ENCODE peak calls at places on chromosome 4, in four cellular contexts. U, C, B and V are unnamed samples.

GRCh38 chr4:165331316-165331715 is 3.8 kb downstream of the MSMO1 start:
- DNase-seq in U (no peak), C (no peak), B (no peak), V (no peak)

GRCh38 chr4:5041609-5042234 is 9.6 kb upstream of the STK32B start:
- DNase-seq in U (no peak), C (no peak), B (no peak), V (no peak)

GRCh38 chr4:130808492-130808891 is 1712.5 kb downstream of the C4orf33 start:
- DNase-seq in U (no peak), C (no peak), B (no peak), V (no peak)

GRCh38 chr4:87093443-87094123 is 126.8 kb downstream of the KLHL8 start:
- DNase-seq in U (no peak), C (peak), B (peak), V (no peak)

GRCh38 chr4:186904104-186904503 is 180.4 kb upstream of the FAT1 start:
- DNase-seq in U (no peak), C (no peak), B (no peak), V (peak)

GRCh38 chr4:6498511-6499240 is 26.3 kb upstream of the PPP2R2C start:
- DNase-seq in U (no peak), C (no peak), B (no peak), V (no peak)

GRCh38 chr4:121706595-121707021 is 9.8 kb upstream of the ANXA5 start:
- DNase-seq in U (no peak), C (no peak), B (no peak), V (no peak)

GRCh38 chr4:188942606-188943005 is 803.4 kb downstream of the TRIML1 start:
- DNase-seq in U (no peak), C (no peak), B (no peak), V (no peak)

GRCh38 chr4:118410143-118410542 is 57.3 kb upstream of the PRSS12 start:
- DNase-seq in U (no peak), C (no peak), B (no peak), V (no peak)

GRCh38 chr4:147596976-147597375 is 20.2 kb upstream of the TMEM184C start:
- DNase-seq in U (no peak), C (no peak), B (no peak), V (peak)

GRCh38 chr4:34200535-34200934 is 2043.8 kb downstream of the ARAP2 start:
- DNase-seq in U (no peak), C (no peak), B (no peak), V (no peak)

GRCh38 chr4:140851032-140851636 is 94.9 kb upstream of the TBC1D9 start:
- DNase-seq in U (no peak), C (peak), B (peak), V (no peak)

GRCh38 chr4:161486454-161486853 is 677.3 kb downstream of the FSTL5 start:
- DNase-seq in U (no peak), C (no peak), B (no peak), V (no peak)

GRCh38 chr4:48963042-48963679 is 22.9 kb upstream of the CWH43 start:
- DNase-seq in U (no peak), C (no peak), B (peak), V (no peak)

GRCh38 chr4:37758226-37758625 is 68.3 kb upstream of the PGM2 start:
- DNase-seq in U (no peak), C (no peak), B (no peak), V (no peak)

GRCh38 chr4:125551967-125552366 is 237.2 kb downstream of the FAT4 start:
- DNase-seq in U (no peak), C (no peak), B (no peak), V (no peak)

GRCh38 chr4:173684223-173684622 is 154.2 kb upstream of the HAND2 start:
- DNase-seq in U (no peak), C (no peak), B (no peak), V (no peak)

GRCh38 chr4:10722957-10723356 is 38.4 kb upstream of the CLNK start:
- DNase-seq in U (no peak), C (no peak), B (no peak), V (no peak)

GRCh38 chr4:177118596-177118995 is 191.1 kb upstream of the NEIL3 start:
- DNase-seq in U (no peak), C (no peak), B (no peak), V (no peak)

GRCh38 chr4:7813674-7814073 is 126.0 kb downstream of the AFAP1 start:
- DNase-seq in U (no peak), C (no peak), B (no peak), V (no peak)

GRCh38 chr4:74855879-74856278 is 61.6 kb upstream of the BTC start:
- DNase-seq in U (no peak), C (no peak), B (no peak), V (no peak)

GRCh38 chr4:102781570-102781969 is 20.8 kb upstream of the MANBA start:
- DNase-seq in U (no peak), C (no peak), B (no peak), V (no peak)

GRCh38 chr4:23039813-23040212 is 347.1 kb downstream of the GBA3 start:
- DNase-seq in U (no peak), C (no peak), B (no peak), V (no peak)

GRCh38 chr4:53640576-53641459 is 49.5 kb upstream of the LNX1 start:
- DNase-seq in U (no peak), C (no peak), B (no peak), V (no peak)

GRCh38 chr4:161991811-161992210 is 172.0 kb downstream of the FSTL5 start:
- DNase-seq in U (no peak), C (no peak), B (no peak), V (no peak)

GRCh38 chr4:13284932-13285331 is 199.2 kb downstream of the RAB28 start:
- DNase-seq in U (no peak), C (no peak), B (no peak), V (no peak)

DNA sequence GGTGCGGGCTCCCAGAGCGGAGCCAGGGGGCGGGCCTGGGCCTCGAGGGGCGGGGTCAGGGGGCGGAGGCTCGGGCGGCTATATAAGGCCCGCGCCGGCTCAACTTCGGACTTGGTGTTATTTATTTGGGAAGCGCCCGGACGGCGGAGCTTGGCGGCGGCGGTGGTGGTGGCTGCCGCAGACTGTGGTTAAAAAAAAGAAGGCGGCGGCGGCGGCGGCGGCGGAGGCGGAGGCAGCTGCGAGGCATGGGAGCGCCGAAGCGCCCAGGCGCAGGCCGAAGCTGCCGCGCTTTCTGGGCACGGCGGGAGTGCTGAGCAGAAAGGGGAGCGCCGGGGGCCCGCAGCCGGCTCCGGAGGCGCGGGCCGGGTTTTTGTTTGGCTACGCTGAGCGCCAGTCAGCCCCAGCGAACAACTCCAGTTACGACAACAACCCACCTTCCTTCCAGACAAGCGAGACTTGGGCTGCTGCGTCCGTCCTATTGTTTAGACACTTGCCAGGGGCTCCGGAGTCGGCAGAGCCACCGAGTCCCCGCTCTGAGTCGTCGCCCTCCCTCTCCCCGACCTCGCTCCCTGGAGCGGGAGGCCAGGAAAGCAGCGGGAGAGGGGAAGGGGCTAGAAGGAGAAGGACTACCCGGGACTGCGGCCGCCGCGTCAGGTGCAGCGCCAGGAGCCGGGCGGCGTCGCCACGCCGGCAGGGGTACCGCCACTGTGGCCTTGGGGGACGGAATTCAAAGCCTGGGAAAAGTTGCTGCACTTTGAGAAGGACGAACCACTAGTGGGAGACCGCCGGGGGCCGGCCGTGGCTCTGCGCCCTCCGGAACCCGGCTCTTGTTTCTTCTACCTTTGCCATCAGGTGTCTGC is at the start of gene SLIT2:
- DNase-seq in U (peak), C (peak), B (peak), V (peak)
- TF ChIP-seq POLR2A in U (peak), C (no peak), B (no peak), V (peak)

GRCh38 chr4:36249605-36250004 is 5.3 kb upstream of the ARAP2 start:
- DNase-seq in U (no peak), C (no peak), B (no peak), V (no peak)

GRCh38 chr4:36242629-36243354 is 1.5 kb downstream of the ARAP2 start:
- DNase-seq in U (no peak), C (no peak), B (no peak), V (no peak)

GRCh38 chr4:36241771-36242170 is 2.5 kb downstream of the ARAP2 start:
- DNase-seq in U (no peak), C (no peak), B (no peak), V (peak)

GRCh38 chr4:36243355-36244256 is 708 bp downstream of the ARAP2 start:
- DNase-seq in U (peak), C (no peak), B (peak), V (peak)

GRCh38 chr4:36244257-36245084 is at the start of gene ARAP2:
- DNase-seq in U (peak), C (peak), B (peak), V (peak)
- TF ChIP-seq POLR2A in U (no peak), C (peak), B (no peak), V (no peak)

GRCh38 chr4:95548738-95549245 is at the start of gene UNC5C:
- DNase-seq in U (peak), C (no peak), B (no peak), V (peak)
- TF ChIP-seq POLR2A in U (peak), C (no peak), B (no peak), V (peak)

GRCh38 chr4:158209825-158210807 is at the start of gene TMEM144:
- DNase-seq in U (peak), C (peak), B (peak), V (peak)
- TF ChIP-seq POLR2A in U (peak), C (no peak), B (peak), V (no peak)

GRCh38 chr4:168604496-168605373 is 107.9 kb downstream of the PALLD start:
- DNase-seq in U (no peak), C (no peak), B (no peak), V (no peak)
- TF ChIP-seq POLR2A in U (no peak), C (no peak), B (no peak), V (no peak)

GRCh38 chr4:675036-675804 is 878 bp downstream of the MYL5 start:
- DNase-seq in U (peak), C (no peak), B (no peak), V (no peak)

GRCh38 chr4:676871-677235 is 2.5 kb downstream of the MYL5 start:
- DNase-seq in U (peak), C (no peak), B (no peak), V (no peak)

GRCh38 chr4:675980-676870 is 1.9 kb downstream of the MYL5 start:
- DNase-seq in U (peak), C (peak), B (no peak), V (no peak)

GRCh38 chr4:673349-674091 is 556 bp downstream of the ATP5ME start:
- DNase-seq in U (peak), C (no peak), B (peak), V (no peak)

GRCh38 chr4:674172-675035 is at the start of the genes ATP5ME and MYL5:
- DNase-seq in U (peak), C (peak), B (peak), V (peak)
- TF ChIP-seq POLR2A in U (peak), C (peak), B (peak), V (peak)

GRCh38 chr4:142567199-142567598 is 278.9 kb downstream of the INPP4B start:
- DNase-seq in U (no peak), C (no peak), B (no peak), V (no peak)
- TF ChIP-seq POLR2A in U (no peak), C (no peak), B (no peak), V (no peak)

DNA sequence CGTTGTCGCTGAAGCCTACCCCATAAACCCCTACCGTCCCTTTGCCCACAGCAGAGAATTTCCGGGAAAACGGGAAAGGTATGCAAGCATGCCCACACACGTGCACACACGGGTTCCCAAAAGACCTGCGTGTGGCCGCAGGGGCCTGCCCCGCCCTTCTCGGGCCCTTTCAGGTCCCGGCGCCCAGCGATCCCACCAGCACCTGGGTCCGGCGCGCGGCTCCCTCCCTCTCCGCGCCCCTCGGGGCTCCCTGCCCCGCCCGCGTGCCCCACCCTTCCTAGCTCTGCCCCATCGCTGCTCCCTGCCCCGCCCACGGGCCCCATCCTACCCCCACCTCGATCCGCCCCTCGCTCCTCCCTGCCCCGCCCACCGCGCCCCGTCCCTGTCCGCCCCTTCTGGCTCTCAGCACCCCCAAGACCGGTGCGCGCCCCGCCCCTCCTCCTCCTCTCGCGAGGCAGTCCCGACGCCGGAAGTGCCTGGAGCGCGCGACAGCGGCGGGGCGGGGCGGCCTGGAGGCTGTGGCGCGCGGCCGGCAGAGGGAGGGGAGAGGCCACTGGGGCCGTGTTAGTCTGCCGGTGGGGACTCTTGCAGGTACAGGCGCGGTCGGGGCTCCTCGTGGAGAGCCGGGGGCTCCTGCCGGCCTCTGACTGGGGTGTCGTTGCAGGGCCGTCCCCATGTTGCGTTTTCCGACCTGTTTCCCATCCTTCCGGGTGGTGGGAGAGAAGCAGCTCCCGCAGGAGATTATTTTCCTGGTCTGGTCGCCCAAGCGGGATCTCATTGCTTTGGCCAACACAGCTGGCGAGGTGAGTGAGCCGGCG is at the start of gene ANAPC4:
- DNase-seq in U (peak), C (peak), B (peak), V (peak)
- TF ChIP-seq POLR2A in U (peak), C (peak), B (peak), V (peak)